ENCODE peak calls at places on chromosomes 16 and 17, in four cellular contexts. K, M, I and Z are unnamed samples.

GRCh38 chr17:43860927-43861622 is 14.1 kb downstream of the CD300LG start:
- DNase-seq in K (no peak), M (no peak), I (no peak), Z (no peak)

GRCh38 chr17:78940708-78941107 is 15.5 kb upstream of the TIMP2 start:
- DNase-seq in K (no peak), M (no peak), I (no peak), Z (no peak)

GRCh38 chr16:79599837-79600635 is 501 bp downstream of the MAF start:
- DNase-seq in K (peak; percentile 35), M (no peak), I (no peak), Z (no peak)

GRCh38 chr17:47941998-47942490 is 673 bp downstream of the PNPO start:
- DNase-seq in K (no peak), M (no peak), I (no peak), Z (no peak)

GRCh38 chr16:30076276-30076791 is 540 bp downstream of the PPP4C start:
- DNase-seq in K (no peak), M (no peak), I (no peak), Z (no peak)

GRCh38 chr16:72464597-72465368 is 292.8 kb upstream of the PMFBP1 start:
- DNase-seq in K (no peak), M (no peak), I (no peak), Z (no peak)

GRCh38 chr17:38349097-38349904 is 2.3 kb upstream of the SOCS7 start:
- DNase-seq in K (peak; percentile 73), M (peak; percentile 44), I (peak; percentile 77), Z (no peak)

GRCh38 chr16:58847902-58848661 is 114.0 kb upstream of the GOT2 start:
- DNase-seq in K (no peak), M (no peak), I (no peak), Z (peak; percentile 15)

GRCh38 chr17:46167826-46168569 is 25.2 kb downstream of the KANSL1 start:
- DNase-seq in K (peak; percentile 39), M (no peak), I (peak; percentile 49), Z (peak; percentile 92)

GRCh38 chr16:35149550-35149949 is 1690.1 kb downstream of the TP53TG3F start:
- DNase-seq in K (no peak), M (no peak), I (no peak), Z (no peak)

GRCh38 chr17:65219124-65219523 is 82.0 kb downstream of the RGS9 start:
- DNase-seq in K (no peak), M (no peak), I (no peak), Z (no peak)

GRCh38 chr17:76384222-76384986 is at the start of gene SPHK1:
- DNase-seq in K (peak; percentile 78), M (no peak), I (peak; percentile 45), Z (no peak)